ENCODE peak calls at places on chromosomes 12 and 14, in eight cellular contexts. Q is tibial artery, D is IMR-90, F is MG63, P is stomach, S is right cardiac atrium, C is lower lobe of right lung, V is BE2C. J is an unnamed sample.

GRCh38 chr12:43453761-43454160 is 98.2 kb downstream of the ADAMTS20 start:
- DNase-seq in D (no peak), C (no peak), V (no peak), S (no peak), Q (no peak), P (no peak), F (peak; percentile 31), J (no peak)

GRCh38 chr14:55062517-55063351 is 11.3 kb downstream of the MAPK1IP1L start:
- DNase-seq in F (peak; percentile 27), D (no peak), Q (no peak), V (no peak), S (peak; percentile 77), C (no peak), P (no peak), J (no peak)

GRCh38 chr12:118960161-118960560 is 21.2 kb upstream of the SRRM4 start:
- DNase-seq in V (no peak), Q (no peak), P (no peak), C (no peak), S (no peak), F (no peak), D (no peak), J (no peak)

GRCh38 chr12:94458882-94459772 is 540 bp downstream of the CEP83 start:
- DNase-seq in S (no peak), C (no peak), F (peak; percentile 3), P (no peak), Q (no peak), V (no peak), D (peak; percentile 48), J (no peak)

GRCh38 chr12:91991397-91992187 is 154.1 kb downstream of the BTG1 start:
- DNase-seq in F (no peak), C (no peak), V (no peak), S (no peak), P (no peak), D (no peak), Q (no peak), J (no peak)

GRCh38 chr14:89027097-89027740 is 202.8 kb downstream of the TTC8 start:
- DNase-seq in C (peak; percentile 69), Q (peak; percentile 71), V (no peak), D (peak; percentile 33), F (no peak), P (peak; percentile 61), S (peak; percentile 85), J (peak; percentile 45)

GRCh38 chr14:106691601-106692291 is 1165.4 kb downstream of the TMEM121 start:
- DNase-seq in V (peak; percentile 49), P (peak; percentile 28), Q (no peak), D (no peak), C (peak; percentile 56), S (peak; percentile 64), F (no peak), J (peak; percentile 45)

GRCh38 chr12:98606367-98606985 is 13.0 kb downstream of the SLC25A3 start:
- DNase-seq in D (no peak), P (no peak), S (no peak), F (no peak), Q (no peak), V (no peak), C (no peak), J (no peak)

GRCh38 chr12:124457287-124458219 is 109.9 kb downstream of the NCOR2 start:
- DNase-seq in V (no peak), Q (peak; percentile 97), S (peak; percentile 91), P (peak; percentile 54), C (peak; percentile 86), F (no peak), D (peak; percentile 44), J (peak; percentile 58)

DNA sequence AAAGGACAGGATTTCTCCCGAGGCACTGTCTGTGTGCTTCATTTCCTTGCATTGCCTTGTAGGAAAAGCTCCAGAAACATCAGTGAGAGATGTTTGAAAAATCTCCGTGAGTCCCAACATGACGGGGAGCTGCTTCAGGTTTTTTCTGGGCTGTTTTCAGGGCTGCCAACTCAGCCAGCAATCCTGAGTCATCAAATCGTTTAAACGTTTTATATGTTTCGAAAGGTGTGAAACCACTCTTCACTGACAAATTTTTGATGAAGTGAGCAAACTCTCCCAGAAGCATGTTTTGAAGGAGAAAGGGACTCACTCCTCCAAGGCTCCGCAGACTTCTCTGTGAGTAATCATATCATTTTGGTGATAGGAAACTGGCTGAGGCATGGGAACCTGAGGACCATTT is 240.5 kb downstream of the TMEM132C start:
- DNase-seq in C (no peak), P (no peak), F (no peak), V (no peak), Q (no peak), S (no peak), D (no peak), J (no peak)
- H3K9me3 ChIP-seq in C (no peaks in the 10 kb centered on the region), P (no peaks in the 10 kb centered on the region), F (no peaks in the 10 kb centered on the region), V (no peaks in the 10 kb centered on the region), Q (peaks cover 19% of the 10 kb centered on the region), S (no peaks in the 10 kb centered on the region), D (peaks cover 36% of the 10 kb centered on the region), J (no peaks in the 10 kb centered on the region)

GRCh38 chr14:19729763-19730162 is 13.6 kb upstream of the OR4Q3 start:
- DNase-seq in P (no peak), D (no peak), Q (no peak), F (no peak), C (no peak), S (no peak), V (no peak), J (no peak)
- H3K9me3 ChIP-seq in P (no peaks in the 10 kb centered on the region), D (peaks cover 25% of the 10 kb centered on the region), Q (peaks cover 15% of the 10 kb centered on the region), F (peaks cover 5% of the 10 kb centered on the region), C (peaks cover 17% of the 10 kb centered on the region), S (no peaks in the 10 kb centered on the region), V (no peaks in the 10 kb centered on the region), J (no peaks in the 10 kb centered on the region)

GRCh38 chr12:132998742-132999141 is 12.6 kb downstream of the ZNF26 start:
- DNase-seq in P (no peak), Q (no peak), V (no peak), C (no peak), S (no peak), F (no peak), D (no peak), J (no peak)
- H3K9me3 ChIP-seq in P (peaks cover 52% of the 10 kb centered on the region), Q (peaks cover 89% of the 10 kb centered on the region), V (no peaks in the 10 kb centered on the region), C (peaks cover 99% of the 10 kb centered on the region), S (peaks cover 14% of the 10 kb centered on the region), F (peaks cover 26% of the 10 kb centered on the region), D (peaks cover 68% of the 10 kb centered on the region), J (peaks cover 41% of the 10 kb centered on the region)

GRCh38 chr12:132949936-132950837 is 5.9 kb downstream of the ZNF605 start:
- DNase-seq in P (no peak), C (no peak), F (no peak), V (no peak), D (no peak), S (no peak), Q (peak; percentile 32), J (no peak)
- H3K9me3 ChIP-seq in P (peaks cover 27% of the 10 kb centered on the region), C (peaks cover 64% of the 10 kb centered on the region), F (peaks cover 19% of the 10 kb centered on the region), V (peaks cover 8% of the 10 kb centered on the region), D (peaks cover 74% of the 10 kb centered on the region), S (peaks cover 15% of the 10 kb centered on the region), Q (peaks cover 80% of the 10 kb centered on the region), J (no peaks in the 10 kb centered on the region)

GRCh38 chr12:73656375-73656774 is 881.3 kb upstream of the ATXN7L3B start:
- DNase-seq in P (no peak), Q (no peak), F (no peak), S (no peak), D (no peak), C (no peak), V (no peak), J (no peak)
- H3K9me3 ChIP-seq in P (peaks cover 3% of the 10 kb centered on the region), Q (peaks cover 9% of the 10 kb centered on the region), F (no peaks in the 10 kb centered on the region), S (no peaks in the 10 kb centered on the region), D (peaks cover 5% of the 10 kb centered on the region), C (peaks cover 23% of the 10 kb centered on the region), V (no peaks in the 10 kb centered on the region), J (no peaks in the 10 kb centered on the region)

GRCh38 chr12:46574853-46575252 is 202.3 kb upstream of the SLC38A2 start:
- DNase-seq in D (no peak), P (no peak), C (no peak), F (no peak), V (no peak), Q (no peak), S (no peak), J (no peak)

GRCh38 chr12:46571593-46571992 is 199.0 kb upstream of the SLC38A2 start:
- DNase-seq in D (no peak), Q (no peak), C (no peak), V (no peak), F (no peak), S (no peak), P (no peak), J (no peak)

GRCh38 chr12:46567667-46568066 is 195.1 kb upstream of the SLC38A2 start:
- DNase-seq in S (no peak), D (no peak), Q (no peak), C (no peak), V (no peak), F (no peak), P (no peak), J (no peak)

GRCh38 chr12:46572644-46573630 is 200.4 kb upstream of the SLC38A2 start:
- DNase-seq in D (no peak), F (no peak), C (no peak), Q (no peak), S (no peak), P (no peak), V (no peak), J (no peak)

GRCh38 chr12:46569826-46570390 is 197.3 kb upstream of the SLC38A2 start:
- DNase-seq in Q (no peak), V (no peak), F (no peak), D (no peak), C (no peak), S (peak; percentile 20), P (no peak), J (no peak)
- H3K9me3 ChIP-seq in Q (peaks cover 9% of the 10 kb centered on the region), V (no peaks in the 10 kb centered on the region), F (peaks cover 24% of the 10 kb centered on the region), D (peaks cover 12% of the 10 kb centered on the region), C (peaks cover 20% of the 10 kb centered on the region), S (no peaks in the 10 kb centered on the region), P (peaks cover 5% of the 10 kb centered on the region), J (peaks cover 4% of the 10 kb centered on the region)